ENCODE peak calls at places on chromosomes 13 and 19, in seven cellular contexts. One of them, this sample, is unnamed.

GRCh38 chr13:39635564-39635963 is 19.9 kb upstream of the COG6 start:
- DNase-seq in left ventricle myocardium inferior: no peak
- DNase-seq in uterus: no peak
- DNase-seq in mammary epithelial cell: no peak
- DNase-seq in brain microvascular endothelial cell: no peak
- DNase-seq in foreskin keratinocyte: no peak
- DNase-seq in AG04450: no peak
- DNase-seq in this sample: no peak

GRCh38 chr13:34459856-34460255 is 482.2 kb upstream of the NBEA start:
- DNase-seq in left ventricle myocardium inferior: no peak
- DNase-seq in uterus: no peak
- DNase-seq in mammary epithelial cell: no peak
- DNase-seq in brain microvascular endothelial cell: no peak
- DNase-seq in foreskin keratinocyte: no peak
- DNase-seq in AG04450: no peak
- DNase-seq in this sample: no peak

GRCh38 chr13:113906566-113906965 is 42.7 kb upstream of the GAS6 start:
- DNase-seq in left ventricle myocardium inferior: no peak
- DNase-seq in uterus: peak; percentile 18
- DNase-seq in mammary epithelial cell: no peak
- DNase-seq in brain microvascular endothelial cell: no peak
- DNase-seq in foreskin keratinocyte: no peak
- DNase-seq in AG04450: no peak
- DNase-seq in this sample: no peak

GRCh38 chr13:104831823-104832222 is 1703.6 kb downstream of the EFNB2 start:
- DNase-seq in left ventricle myocardium inferior: no peak
- DNase-seq in uterus: no peak
- DNase-seq in mammary epithelial cell: no peak
- DNase-seq in brain microvascular endothelial cell: no peak
- DNase-seq in foreskin keratinocyte: no peak
- DNase-seq in AG04450: no peak
- DNase-seq in this sample: no peak

GRCh38 chr13:44004881-44005280 is 125.2 kb downstream of the LACC1 start:
- DNase-seq in left ventricle myocardium inferior: no peak
- DNase-seq in uterus: no peak
- DNase-seq in mammary epithelial cell: peak; percentile 75
- DNase-seq in brain microvascular endothelial cell: peak; percentile 77
- DNase-seq in foreskin keratinocyte: peak; percentile 70
- DNase-seq in AG04450: peak; percentile 23
- DNase-seq in this sample: peak; percentile 56

GRCh38 chr19:49912965-49913685 is 15.9 kb upstream of the ATF5 start:
- DNase-seq in left ventricle myocardium inferior: no peak
- DNase-seq in uterus: no peak
- DNase-seq in mammary epithelial cell: no peak
- DNase-seq in brain microvascular endothelial cell: no peak
- DNase-seq in foreskin keratinocyte: no peak
- DNase-seq in AG04450: no peak
- DNase-seq in this sample: no peak

GRCh38 chr19:6393982-6394412 is 1.0 kb upstream of the GTF2F1 start:
- DNase-seq in left ventricle myocardium inferior: no peak
- DNase-seq in uterus: no peak
- DNase-seq in mammary epithelial cell: no peak
- DNase-seq in brain microvascular endothelial cell: no peak
- DNase-seq in foreskin keratinocyte: no peak
- DNase-seq in AG04450: no peak
- DNase-seq in this sample: no peak

GRCh38 chr19:982567-983170 is 1.5 kb upstream of the WDR18 start:
- DNase-seq in left ventricle myocardium inferior: peak; percentile 74
- DNase-seq in uterus: peak; percentile 78
- DNase-seq in mammary epithelial cell: peak; percentile 52
- DNase-seq in brain microvascular endothelial cell: peak; percentile 29
- DNase-seq in foreskin keratinocyte: peak; percentile 37
- DNase-seq in AG04450: no peak
- DNase-seq in this sample: peak; percentile 65

GRCh38 chr13:99528547-99528946 is 27.3 kb downstream of the TM9SF2 start:
- DNase-seq in left ventricle myocardium inferior: no peak
- DNase-seq in uterus: no peak
- DNase-seq in mammary epithelial cell: no peak
- DNase-seq in brain microvascular endothelial cell: no peak
- DNase-seq in foreskin keratinocyte: no peak
- DNase-seq in AG04450: no peak
- DNase-seq in this sample: peak; percentile 43

GRCh38 chr13:94494021-94494420 is 14.5 kb upstream of the DCT start:
- DNase-seq in left ventricle myocardium inferior: no peak
- DNase-seq in uterus: no peak
- DNase-seq in mammary epithelial cell: no peak
- DNase-seq in brain microvascular endothelial cell: no peak
- DNase-seq in foreskin keratinocyte: no peak
- DNase-seq in AG04450: no peak
- DNase-seq in this sample: no peak

GRCh38 chr13:48954086-48954485 is 21.6 kb upstream of the FNDC3A start:
- DNase-seq in left ventricle myocardium inferior: no peak
- DNase-seq in uterus: no peak
- DNase-seq in mammary epithelial cell: peak; percentile 23
- DNase-seq in brain microvascular endothelial cell: peak; percentile 43
- DNase-seq in foreskin keratinocyte: no peak
- DNase-seq in AG04450: no peak
- DNase-seq in this sample: peak; percentile 41

GRCh38 chr13:96460571-96460970 is 370.7 kb downstream of the HS6ST3 start:
- DNase-seq in left ventricle myocardium inferior: no peak
- DNase-seq in uterus: no peak
- DNase-seq in mammary epithelial cell: no peak
- DNase-seq in brain microvascular endothelial cell: no peak
- DNase-seq in foreskin keratinocyte: peak; percentile 11
- DNase-seq in AG04450: no peak
- DNase-seq in this sample: peak; percentile 0

GRCh38 chr19:34120846-34121639 is 51.3 kb upstream of the LSM14A start:
- DNase-seq in left ventricle myocardium inferior: no peak
- DNase-seq in uterus: no peak
- DNase-seq in mammary epithelial cell: peak; percentile 26
- DNase-seq in brain microvascular endothelial cell: peak; percentile 61
- DNase-seq in foreskin keratinocyte: peak; percentile 17
- DNase-seq in AG04450: peak; percentile 20
- DNase-seq in this sample: peak; percentile 72

GRCh38 chr19:10565567-10566407 is at the start of gene KRI1:
- DNase-seq in left ventricle myocardium inferior: peak; percentile 99
- DNase-seq in uterus: peak; percentile 99
- DNase-seq in mammary epithelial cell: peak; percentile 94
- DNase-seq in brain microvascular endothelial cell: peak; percentile 96
- DNase-seq in foreskin keratinocyte: peak; percentile 85
- DNase-seq in AG04450: peak; percentile 93
- DNase-seq in this sample: peak; percentile 98

GRCh38 chr19:49560358-49560900 is 19.9 kb downstream of the NOSIP start:
- DNase-seq in left ventricle myocardium inferior: peak; percentile 35
- DNase-seq in uterus: no peak
- DNase-seq in mammary epithelial cell: no peak
- DNase-seq in brain microvascular endothelial cell: no peak
- DNase-seq in foreskin keratinocyte: no peak
- DNase-seq in AG04450: no peak
- DNase-seq in this sample: no peak

GRCh38 chr19:45677351-45678230 is 9.6 kb downstream of the GIPR start:
- DNase-seq in left ventricle myocardium inferior: peak; percentile 53
- DNase-seq in uterus: peak; percentile 29
- DNase-seq in mammary epithelial cell: peak; percentile 63
- DNase-seq in brain microvascular endothelial cell: peak; percentile 90
- DNase-seq in foreskin keratinocyte: peak; percentile 95
- DNase-seq in AG04450: no peak
- DNase-seq in this sample: peak; percentile 93

GRCh38 chr19:55152017-55152416 is 3.0 kb upstream of the TNNT1 start:
- DNase-seq in left ventricle myocardium inferior: no peak
- DNase-seq in uterus: no peak
- DNase-seq in mammary epithelial cell: no peak
- DNase-seq in brain microvascular endothelial cell: no peak
- DNase-seq in foreskin keratinocyte: no peak
- DNase-seq in AG04450: no peak
- DNase-seq in this sample: no peak
- H3K27ac ChIP-seq in left ventricle myocardium inferior: peak overlapping the region; percentile 83
- H3K27ac ChIP-seq in uterus: no peak overlapping the region
- H3K27ac ChIP-seq in mammary epithelial cell: no peak overlapping the region
- H3K27ac ChIP-seq in brain microvascular endothelial cell: no peak overlapping the region
- H3K27ac ChIP-seq in foreskin keratinocyte: no peak overlapping the region
- H3K27ac ChIP-seq in AG04450: no peak overlapping the region
- H3K27ac ChIP-seq in this sample: no peak overlapping the region

GRCh38 chr19:40690699-40691420 is 409 bp upstream of the NUMBL start:
- DNase-seq in left ventricle myocardium inferior: peak; percentile 97
- DNase-seq in uterus: peak; percentile 94
- DNase-seq in mammary epithelial cell: peak; percentile 86
- DNase-seq in brain microvascular endothelial cell: peak; percentile 87
- DNase-seq in foreskin keratinocyte: peak; percentile 70
- DNase-seq in AG04450: peak; percentile 78
- DNase-seq in this sample: peak; percentile 94

GRCh38 chr19:40693150-40693788 is 2.8 kb upstream of the NUMBL start:
- DNase-seq in left ventricle myocardium inferior: no peak
- DNase-seq in uterus: no peak
- DNase-seq in mammary epithelial cell: no peak
- DNase-seq in brain microvascular endothelial cell: no peak
- DNase-seq in foreskin keratinocyte: no peak
- DNase-seq in AG04450: no peak
- DNase-seq in this sample: no peak

GRCh38 chr19:40691421-40692211 is 1.2 kb upstream of the NUMBL start:
- DNase-seq in left ventricle myocardium inferior: no peak
- DNase-seq in uterus: peak; percentile 46
- DNase-seq in mammary epithelial cell: no peak
- DNase-seq in brain microvascular endothelial cell: no peak
- DNase-seq in foreskin keratinocyte: no peak
- DNase-seq in AG04450: no peak
- DNase-seq in this sample: no peak

GRCh38 chr19:40693896-40694295 is 3.4 kb upstream of the NUMBL start:
- DNase-seq in left ventricle myocardium inferior: no peak
- DNase-seq in uterus: no peak
- DNase-seq in mammary epithelial cell: no peak
- DNase-seq in brain microvascular endothelial cell: no peak
- DNase-seq in foreskin keratinocyte: no peak
- DNase-seq in AG04450: no peak
- DNase-seq in this sample: no peak

GRCh38 chr19:40692212-40692551 is 1.7 kb upstream of the NUMBL start:
- DNase-seq in left ventricle myocardium inferior: no peak
- DNase-seq in uterus: no peak
- DNase-seq in mammary epithelial cell: no peak
- DNase-seq in brain microvascular endothelial cell: no peak
- DNase-seq in foreskin keratinocyte: no peak
- DNase-seq in AG04450: no peak
- DNase-seq in this sample: no peak
- H3K27ac ChIP-seq in left ventricle myocardium inferior: peak overlapping the region; percentile 93
- H3K27ac ChIP-seq in uterus: peak overlapping the region; percentile 94
- H3K27ac ChIP-seq in mammary epithelial cell: no peak overlapping the region
- H3K27ac ChIP-seq in brain microvascular endothelial cell: no peak overlapping the region
- H3K27ac ChIP-seq in foreskin keratinocyte: no peak overlapping the region
- H3K27ac ChIP-seq in AG04450: no peak overlapping the region
- H3K27ac ChIP-seq in this sample: no peak overlapping the region

DNA sequence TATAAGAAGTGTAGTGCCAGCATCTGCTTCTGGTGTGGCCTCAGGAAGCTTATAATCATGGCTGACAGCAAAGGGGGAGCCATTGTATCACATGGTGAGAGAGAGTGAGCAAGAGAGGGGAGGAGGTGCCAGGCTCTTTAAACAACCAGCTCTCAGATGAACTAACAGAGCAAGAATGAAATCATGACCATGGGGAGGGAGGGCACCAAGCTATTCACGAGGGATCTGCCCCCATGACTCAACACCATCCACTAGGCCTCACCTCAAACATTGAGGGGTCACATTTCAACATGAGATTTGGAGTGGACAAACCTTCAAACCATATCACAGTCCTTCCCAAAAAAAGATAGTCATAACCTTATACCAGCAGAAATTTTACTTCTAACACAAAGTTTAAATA is 174.0 kb downstream of the GPC5 start:
- DNase-seq in left ventricle myocardium inferior: no peak
- DNase-seq in uterus: no peak
- DNase-seq in mammary epithelial cell: no peak
- DNase-seq in brain microvascular endothelial cell: peak; percentile 67
- DNase-seq in foreskin keratinocyte: peak; percentile 40
- DNase-seq in AG04450: no peak
- DNase-seq in this sample: no peak
- H3K27ac ChIP-seq in left ventricle myocardium inferior: no peak overlapping the region
- H3K27ac ChIP-seq in uterus: no peak overlapping the region
- H3K27ac ChIP-seq in mammary epithelial cell: no peak overlapping the region
- H3K27ac ChIP-seq in brain microvascular endothelial cell: peak overlapping the region; percentile 85
- H3K27ac ChIP-seq in foreskin keratinocyte: no peak overlapping the region
- H3K27ac ChIP-seq in AG04450: no peak overlapping the region
- H3K27ac ChIP-seq in this sample: no peak overlapping the region

GRCh38 chr13:40996433-40997095 is 22.6 kb downstream of the ELF1 start:
- DNase-seq in left ventricle myocardium inferior: no peak
- DNase-seq in uterus: no peak
- DNase-seq in mammary epithelial cell: no peak
- DNase-seq in brain microvascular endothelial cell: no peak
- DNase-seq in foreskin keratinocyte: no peak
- DNase-seq in AG04450: no peak
- DNase-seq in this sample: no peak

GRCh38 chr13:41006296-41006695 is 12.8 kb downstream of the ELF1 start:
- DNase-seq in left ventricle myocardium inferior: no peak
- DNase-seq in uterus: no peak
- DNase-seq in mammary epithelial cell: no peak
- DNase-seq in brain microvascular endothelial cell: no peak
- DNase-seq in foreskin keratinocyte: no peak
- DNase-seq in AG04450: no peak
- DNase-seq in this sample: no peak

GRCh38 chr13:41004875-41005693 is 14.0 kb downstream of the ELF1 start:
- DNase-seq in left ventricle myocardium inferior: no peak
- DNase-seq in uterus: no peak
- DNase-seq in mammary epithelial cell: no peak
- DNase-seq in brain microvascular endothelial cell: no peak
- DNase-seq in foreskin keratinocyte: no peak
- DNase-seq in AG04450: no peak
- DNase-seq in this sample: peak; percentile 35

GRCh38 chr13:41005709-41006108 is 13.4 kb downstream of the ELF1 start:
- DNase-seq in left ventricle myocardium inferior: no peak
- DNase-seq in uterus: no peak
- DNase-seq in mammary epithelial cell: no peak
- DNase-seq in brain microvascular endothelial cell: no peak
- DNase-seq in foreskin keratinocyte: no peak
- DNase-seq in AG04450: no peak
- DNase-seq in this sample: no peak

DNA sequence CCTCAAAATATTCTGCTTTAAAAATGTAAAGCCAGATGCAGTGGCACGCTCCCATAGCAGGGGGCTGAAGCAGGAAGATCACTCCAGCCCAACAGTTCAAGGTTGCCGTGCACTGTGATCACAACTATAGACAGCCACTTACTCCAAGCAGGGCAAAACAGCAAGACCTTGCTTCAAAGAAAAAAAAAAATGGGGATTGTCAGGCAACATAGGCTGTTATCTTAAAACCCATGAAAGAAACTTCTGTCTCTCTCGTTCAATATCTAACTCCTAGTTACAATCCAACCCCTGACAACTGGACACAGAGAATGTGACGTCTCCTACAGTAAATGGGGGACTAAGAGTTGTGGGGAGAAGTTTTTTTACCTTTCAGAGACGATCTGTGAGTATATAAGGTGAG is 17.4 kb downstream of the ELF1 start:
- DNase-seq in left ventricle myocardium inferior: no peak
- DNase-seq in uterus: no peak
- DNase-seq in mammary epithelial cell: no peak
- DNase-seq in brain microvascular endothelial cell: no peak
- DNase-seq in foreskin keratinocyte: no peak
- DNase-seq in AG04450: no peak
- DNase-seq in this sample: no peak
- H3K27ac ChIP-seq in left ventricle myocardium inferior: no peak overlapping the region
- H3K27ac ChIP-seq in uterus: no peak overlapping the region
- H3K27ac ChIP-seq in mammary epithelial cell: no peak overlapping the region
- H3K27ac ChIP-seq in brain microvascular endothelial cell: no peak overlapping the region
- H3K27ac ChIP-seq in foreskin keratinocyte: no peak overlapping the region
- H3K27ac ChIP-seq in AG04450: no peak overlapping the region
- H3K27ac ChIP-seq in this sample: no peak overlapping the region